ENCODE peak calls at places on chromosome 16, in four cellular contexts. P is A549, Q is GM12878, S is HepG2. J is an unnamed sample.

GRCh38 chr16:50274771-50275415 is 8.5 kb downstream of the ADCY7 start:
- DNase-seq in S (no peak), Q (no peak), P (no peak), J (no peak)

GRCh38 chr16:66315210-66315825 is 51.2 kb upstream of the CDH5 start:
- DNase-seq in Q (peak; percentile 9), P (peak; percentile 76), S (peak; percentile 69), J (peak; percentile 81)

GRCh38 chr16:67215690-67216089 is 11.2 kb upstream of the TMEM208 start:
- DNase-seq in Q (no peak), P (no peak), S (no peak), J (peak; percentile 45)

GRCh38 chr16:67770371-67770991 is 35.9 kb downstream of the RANBP10 start:
- DNase-seq in S (no peak), Q (no peak), P (no peak), J (no peak)

GRCh38 chr16:77234611-77235010 is 35.4 kb downstream of the SYCE1L start:
- DNase-seq in Q (no peak), S (no peak), P (no peak), J (no peak)

GRCh38 chr16:57240872-57241271 is 4.2 kb upstream of the ARL2BP start:
- DNase-seq in P (no peak), S (no peak), Q (no peak), J (no peak)

GRCh38 chr16:63672493-63672892 is 1449.4 kb downstream of the CDH11 start:
- DNase-seq in P (no peak), S (no peak), Q (no peak), J (no peak)

GRCh38 chr16:23857256-23857891 is 21.6 kb downstream of the PRKCB start:
- DNase-seq in Q (no peak), S (no peak), P (no peak), J (peak; percentile 37)

GRCh38 chr16:76940251-76940650 is 250.7 kb upstream of the MON1B start:
- DNase-seq in Q (no peak), S (no peak), P (no peak), J (no peak)

GRCh38 chr16:56371383-56371937 is 53.9 kb downstream of the AMFR start:
- DNase-seq in Q (no peak), P (no peak), S (no peak), J (no peak)

GRCh38 chr16:1920727-1921155 is 2.5 kb upstream of the HS3ST6 start:
- DNase-seq in Q (no peak), P (peak; percentile 53), S (no peak), J (peak; percentile 80)

GRCh38 chr16:70156207-70156978 is 17.2 kb upstream of the CLEC18C start:
- DNase-seq in S (no peak), P (no peak), Q (no peak), J (no peak)
- TF ChIP-seq USF2 in S (no peak), P (no peak), Q (no peak), J (no peak)

DNA sequence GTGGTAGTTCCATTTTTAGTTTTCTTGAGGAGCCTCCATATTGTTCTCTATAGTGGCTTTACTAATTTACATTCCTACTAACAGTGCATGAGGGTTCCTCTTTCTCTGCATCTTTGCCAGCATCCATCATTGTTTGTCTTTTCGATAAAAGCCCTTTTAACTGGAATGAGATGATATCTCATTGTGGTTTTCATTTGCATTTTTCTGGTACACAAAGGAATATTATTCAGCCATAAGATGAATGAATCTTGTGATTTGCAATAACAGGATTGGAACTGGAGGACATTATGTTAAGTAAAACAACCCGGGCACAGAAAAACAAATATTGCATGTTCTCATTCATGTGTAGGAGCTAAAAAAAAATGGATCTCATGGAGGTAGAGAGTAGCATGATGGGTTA is 31.6 kb downstream of the ITGAM start:
- DNase-seq in Q (no peak), S (no peak), P (no peak), J (no peak)
- TF ChIP-seq CHD4 in Q (no peak), S (no peak), P (no peak), J (no peak)

GRCh38 chr16:86258713-86259112 is 251.6 kb upstream of the FOXF1 start:
- DNase-seq in Q (no peak), S (no peak), P (no peak), J (no peak)

GRCh38 chr16:86261379-86261778 is 248.9 kb upstream of the FOXF1 start:
- DNase-seq in P (peak; percentile 44), S (no peak), Q (peak; percentile 3), J (peak; percentile 90)

GRCh38 chr16:86259499-86259898 is 250.8 kb upstream of the FOXF1 start:
- DNase-seq in P (no peak), Q (no peak), S (no peak), J (no peak)

GRCh38 chr16:86257546-86257945 is 252.8 kb upstream of the FOXF1 start:
- DNase-seq in P (no peak), S (no peak), Q (no peak), J (no peak)

GRCh38 chr16:86256995-86257394 is 253.3 kb upstream of the FOXF1 start:
- DNase-seq in P (no peak), S (no peak), Q (no peak), J (no peak)
- TF ChIP-seq CEBPB in P (no peak), S (no peak), Q (no peak), J (no peak)

DNA sequence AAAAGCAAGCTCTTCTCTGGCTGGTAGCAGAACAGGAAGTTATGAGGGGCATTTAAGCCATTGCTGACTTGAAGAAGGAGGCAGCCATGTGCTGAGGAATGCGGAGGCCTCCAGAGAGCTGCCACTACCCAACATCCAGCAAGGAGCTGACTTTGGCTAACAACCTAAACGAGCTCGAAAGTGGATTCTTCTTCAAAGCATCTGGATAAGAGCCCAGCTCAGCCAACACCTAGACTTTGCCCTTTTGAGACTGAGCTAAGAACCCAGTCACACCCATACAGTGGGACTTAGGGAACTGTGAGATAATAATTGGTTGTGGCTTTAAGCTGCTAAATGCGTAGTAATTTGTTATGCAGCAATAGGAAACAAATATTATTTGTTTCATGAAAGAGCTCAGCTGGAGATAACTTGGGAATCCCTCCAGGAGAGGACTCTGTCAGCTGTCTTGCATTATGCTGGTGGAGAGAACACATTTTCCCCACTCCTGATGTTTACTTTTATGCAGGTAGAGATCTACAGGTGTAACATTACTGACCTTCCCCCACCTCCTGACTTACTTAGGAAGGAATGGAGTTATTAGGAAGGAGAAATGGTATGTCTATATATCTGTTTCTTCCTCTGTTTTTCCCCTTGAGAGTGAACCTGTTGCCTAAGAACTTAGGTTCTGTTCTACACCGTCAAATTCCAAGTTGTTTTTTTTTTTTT is 52.7 kb upstream of the ZNF629 start:
- DNase-seq in P (no peak), Q (no peak), S (no peak), J (no peak)
- TF ChIP-seq USF2 in P (no peak), Q (no peak), S (no peak), J (no peak)

J was measured in K562.